ENCODE peak calls at places on chromosomes 2 and 18, in five cellular contexts. S is RWPE2, Y is ovary, J is dorsolateral prefrontal cortex, N is cardiac muscle cell. B is an unnamed sample. For H3K27me3, the result is how much of the 10 kb centered on the place peaks cover.

GRCh38 chr2:120760446-120761135 is 24.9 kb downstream of the GLI2 start:
- DNase-seq in S (no peak), Y (peak), J (peak), N (peak), B (no peak)

GRCh38 chr2:199092419-199092818 is 365.3 kb downstream of the SATB2 start:
- DNase-seq in S (no peak), Y (no peak), J (no peak), N (no peak), B (no peak)

GRCh38 chr2:120287183-120288015 is 34.7 kb downstream of the RALB start:
- DNase-seq in S (no peak), Y (no peak), J (no peak), N (peak), B (no peak)

GRCh38 chr2:217261452-217261851 is 401.6 kb upstream of the TNP1 start:
- DNase-seq in S (no peak), Y (no peak), J (no peak), N (peak), B (no peak)

GRCh38 chr2:119218478-119219064 is 5.1 kb upstream of the STEAP3 start:
- DNase-seq in S (no peak), Y (peak), J (no peak), N (peak), B (no peak)

GRCh38 chr2:89844221-89844943 is 1152.9 kb downstream of the RPIA start:
- DNase-seq in S (peak), Y (no peak), J (no peak), N (no peak), B (no peak)

GRCh38 chr18:52288403-52289004 is 51.5 kb upstream of the DCC start:
- DNase-seq in S (no peak), Y (no peak), J (no peak), N (peak), B (peak)

GRCh38 chr2:232276739-232277313 is 101.7 kb upstream of the ALPP start:
- DNase-seq in S (no peak), Y (no peak), J (no peak), N (no peak), B (peak)

GRCh38 chr2:229610871-229611270 is 103.5 kb downstream of the DNER start:
- DNase-seq in S (no peak), Y (no peak), J (no peak), N (peak), B (no peak)

GRCh38 chr2:143937563-143938346 is 582.2 kb downstream of the ZEB2 start:
- DNase-seq in S (no peak), Y (peak), J (no peak), N (peak), B (peak)

GRCh38 chr18:9428862-9429661 is 46.3 kb upstream of the RALBP1 start:
- DNase-seq in S (no peak), Y (no peak), J (no peak), N (no peak), B (no peak)
- H3K4me3 ChIP-seq in S (no peak), Y (no peak), J (no peak), N (no peak), B (no peak)

GRCh38 chr18:50559750-50560680 is at the start of gene MAPK4:
- DNase-seq in S (peak), Y (peak), J (peak), N (peak), B (peak)

GRCh38 chr18:50560681-50561629 is 1.1 kb downstream of the MAPK4 start:
- DNase-seq in S (no peak), Y (no peak), J (peak), N (no peak), B (peak)

GRCh38 chr18:50558948-50559749 is 738 bp upstream of the MAPK4 start:
- DNase-seq in S (no peak), Y (no peak), J (no peak), N (no peak), B (no peak)

GRCh38 chr18:50563376-50563775 is 3.5 kb downstream of the MAPK4 start:
- DNase-seq in S (no peak), Y (no peak), J (no peak), N (no peak), B (no peak)

DNA sequence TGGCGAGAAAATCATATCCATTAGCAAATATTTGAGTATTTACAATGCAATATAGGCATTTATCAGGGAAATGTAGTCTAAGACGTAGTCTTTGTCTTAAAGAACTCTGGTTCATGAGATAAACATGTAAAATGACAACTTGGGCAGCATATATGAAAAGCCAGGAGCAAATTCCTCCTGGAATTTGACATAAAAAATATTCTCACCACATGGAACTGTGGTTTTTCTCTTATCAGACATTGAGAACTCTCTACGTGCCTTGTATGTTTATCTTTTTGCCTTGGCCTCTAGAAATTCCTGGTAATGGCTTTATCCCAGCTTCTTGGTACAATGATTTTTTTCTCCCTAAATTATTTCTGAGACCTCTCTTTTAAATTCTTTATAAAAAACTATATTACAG is 2.8 kb downstream of the MAPK4 start:
- DNase-seq in S (no peak), Y (no peak), J (no peak), N (peak), B (no peak)
- H3K27me3 ChIP-seq in S (under half), Y (under half), J (under half), N (under half), B (half or more)

DNA sequence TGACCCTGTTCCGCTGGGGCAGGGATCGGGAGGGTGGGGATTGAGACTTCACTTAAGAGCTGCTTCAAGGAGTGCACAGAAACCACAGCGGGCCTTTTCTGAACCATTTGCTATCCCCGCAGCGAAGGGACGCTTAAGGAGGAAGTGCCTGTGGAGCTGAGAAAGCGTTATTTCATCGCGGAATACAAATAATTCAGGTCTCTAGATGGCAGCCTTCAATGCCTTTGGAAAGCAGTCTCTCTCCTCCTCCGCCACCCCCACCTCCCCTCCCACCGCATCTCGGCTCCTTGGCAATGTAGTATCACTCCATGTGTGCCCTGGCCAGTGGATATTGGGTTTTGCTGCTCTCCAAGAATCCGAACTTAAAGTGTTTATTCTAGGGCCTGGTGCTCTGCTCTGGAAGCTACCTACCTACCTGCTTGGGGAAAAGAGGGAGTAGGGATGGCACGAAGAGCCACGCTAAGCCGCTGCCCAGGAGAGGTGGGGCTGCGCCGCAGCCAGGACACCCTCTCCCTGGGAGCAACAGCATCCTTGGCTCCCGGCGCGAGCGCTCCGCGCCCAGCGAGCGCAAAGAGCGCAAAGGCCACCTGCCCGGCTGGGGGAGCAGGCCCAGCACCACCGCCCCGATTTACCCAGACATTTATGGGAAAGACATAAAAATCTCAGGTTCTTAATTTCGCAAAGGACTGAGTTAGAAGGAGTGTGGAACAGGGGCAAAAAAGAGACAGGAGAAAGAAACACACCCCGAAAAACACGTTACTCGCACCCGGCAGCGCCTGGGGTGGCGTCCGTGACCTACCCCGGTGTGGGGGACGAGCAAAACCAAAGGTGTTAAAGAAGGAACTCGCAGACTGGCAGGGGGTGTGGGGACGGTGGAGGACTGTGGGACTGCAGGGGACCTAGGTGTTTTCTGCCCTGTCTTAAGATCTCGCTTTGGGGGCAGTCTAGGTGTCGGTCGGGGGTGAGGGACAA is 1.1 kb downstream of the SPHKAP start:
- DNase-seq in S (no peak), Y (peak), J (no peak), N (no peak), B (peak)
- H3K4me3 ChIP-seq in S (no peak), Y (no peak), J (peak), N (peak), B (peak)

GRCh38 chr18:59379772-59380530 is 20.9 kb upstream of the LMAN1 start:
- DNase-seq in S (no peak), Y (no peak), J (no peak), N (peak), B (no peak)
- H3K27me3 ChIP-seq in S (under half), Y (under half), J (under half), N (half or more), B (half or more)